ENCODE peak calls at places on chromosomes 4 and X, in ten cellular contexts. A is Daoy, G is fibroblast of the aortic adventitia, Z is NCI-H1436, E is mammary epithelial cell, O is amygdala, F is activated gamma-delta T cell treated with Interleukin-2 at 50 U/mL for 16 hours, D is M059J, P is cardiac muscle cell, M is T-helper 22 cell. C is an unnamed sample.

GRCh38 chrX:41033299-41033698 is 51.9 kb upstream of the USP9X start:
- DNase-seq in A (no peak), G (peak; percentile 5), Z (no peak), E (no peak), O (no peak), F (no peak), D (peak; percentile 65), P (no peak), M (no peak), C (no peak)

GRCh38 chr4:187183351-187183750 is 459.7 kb upstream of the FAT1 start:
- DNase-seq in A (peak; percentile 54), G (no peak), Z (no peak), E (no peak), O (no peak), F (no peak), D (peak; percentile 83), P (no peak), M (no peak), C (no peak)

GRCh38 chr4:20273793-20274192 is 22.1 kb downstream of the SLIT2 start:
- DNase-seq in A (no peak), G (peak; percentile 75), Z (no peak), E (no peak), O (no peak), F (no peak), D (peak; percentile 84), P (no peak), M (no peak), C (no peak)

GRCh38 chr4:10524196-10524833 is 67.1 kb upstream of the ZNF518B start:
- DNase-seq in A (no peak), G (peak; percentile 25), Z (no peak), E (peak; percentile 58), O (no peak), F (no peak), D (peak; percentile 11), P (peak; percentile 52), M (no peak), C (no peak)

GRCh38 chrX:45164021-45164621 is 36.6 kb downstream of the DIPK2B start:
- DNase-seq in A (no peak), G (peak; percentile 31), Z (no peak), E (no peak), O (peak; percentile 10), F (no peak), D (no peak), P (peak; percentile 50), M (no peak), C (peak; percentile 4)

GRCh38 chr4:11765849-11766453 is 337.3 kb upstream of the HS3ST1 start:
- DNase-seq in A (no peak), G (peak; percentile 69), Z (no peak), E (peak; percentile 41), O (no peak), F (no peak), D (peak; percentile 21), P (peak; percentile 70), M (no peak), C (peak; percentile 67)

GRCh38 chr4:55004831-55005230 is 120.6 kb downstream of the KDR start:
- DNase-seq in A (no peak), G (peak; percentile 83), Z (no peak), E (no peak), O (no peak), F (no peak), D (no peak), P (peak; percentile 79), M (no peak), C (peak; percentile 11)

GRCh38 chr4:20422398-20422797 is 170.7 kb downstream of the SLIT2 start:
- DNase-seq in A (peak; percentile 50), G (peak; percentile 64), Z (peak; percentile 2), E (peak; percentile 31), O (peak; percentile 3), F (no peak), D (peak; percentile 60), P (peak; percentile 76), M (no peak), C (peak; percentile 67)

GRCh38 chrX:134746379-134746723 is 88.1 kb upstream of the PLAC1 start:
- DNase-seq in A (no peak), G (peak; percentile 35), Z (no peak), E (no peak), O (no peak), F (no peak), D (no peak), P (no peak), M (no peak), C (no peak)

GRCh38 chr4:145453163-145453520 is 28.5 kb upstream of the SMAD1 start:
- DNase-seq in A (no peak), G (no peak), Z (no peak), E (no peak), O (no peak), F (no peak), D (no peak), P (no peak), M (no peak), C (no peak)

GRCh38 chr4:32985256-32985655 is 2265.1 kb downstream of the PCDH7 start:
- DNase-seq in A (no peak), G (no peak), Z (no peak), E (no peak), O (no peak), F (no peak), D (peak; percentile 18), P (peak; percentile 36), M (no peak), C (peak; percentile 69)

GRCh38 chr4:8850074-8850829 is 21.4 kb downstream of the HMX1 start:
- DNase-seq in A (no peak), G (no peak), Z (no peak), E (no peak), O (no peak), F (no peak), D (no peak), P (no peak), M (no peak), C (no peak)

GRCh38 chr4:75717332-75717873 is 7.0 kb upstream of the USO1 start:
- DNase-seq in A (no peak), G (no peak), Z (no peak), E (no peak), O (no peak), F (no peak), D (no peak), P (no peak), M (no peak), C (no peak)

GRCh38 chr4:27178066-27178465 is 317.4 kb downstream of the STIM2 start:
- DNase-seq in A (no peak), G (peak; percentile 42), Z (no peak), E (no peak), O (no peak), F (no peak), D (no peak), P (no peak), M (no peak), C (no peak)

GRCh38 chr4:55910140-55910539 is 38.6 kb upstream of the CEP135 start:
- DNase-seq in A (no peak), G (peak; percentile 30), Z (no peak), E (peak; percentile 20), O (no peak), F (no peak), D (peak; percentile 37), P (peak; percentile 46), M (no peak), C (peak; percentile 11)

GRCh38 chrX:47174846-47175587 is 18.6 kb upstream of the UBA1 start:
- DNase-seq in A (no peak), G (no peak), Z (no peak), E (no peak), O (no peak), F (no peak), D (no peak), P (no peak), M (no peak), C (no peak)

GRCh38 chr4:189202869-189203271 is 737.8 kb upstream of the FRG1 start:
- DNase-seq in A (peak; percentile 49), G (no peak), Z (no peak), E (peak; percentile 19), O (no peak), F (no peak), D (peak; percentile 5), P (peak; percentile 34), M (no peak), C (peak; percentile 66)

GRCh38 chr4:3226467-3226866 is 22.5 kb upstream of the MSANTD1 start:
- DNase-seq in A (no peak), G (no peak), Z (no peak), E (no peak), O (no peak), F (no peak), D (no peak), P (no peak), M (no peak), C (no peak)